ENCODE peak calls at places on chromosomes 3 and 15, in six cellular contexts. A, Z, J, W, M and Q are unnamed samples.

GRCh38 chr3:780505-780904 is 312.3 kb upstream of the CNTN6 start:
- DNase-seq in A (no peak), Z (no peak), J (no peak), W (no peak), M (no peak), Q (no peak)

GRCh38 chr3:196409409-196409808 is 22.8 kb downstream of the UBXN7 start:
- DNase-seq in A (no peak), Z (no peak), J (peak), W (no peak), M (no peak), Q (no peak)

GRCh38 chr15:40082195-40082868 is 26.3 kb downstream of the BMF start:
- DNase-seq in A (peak), Z (no peak), J (no peak), W (no peak), M (no peak), Q (no peak)

GRCh38 chr3:75329713-75330112 is 334.4 kb upstream of the FRG2C start:
- DNase-seq in A (no peak), Z (peak), J (no peak), W (no peak), M (no peak), Q (no peak)

GRCh38 chr3:157624801-157625200 is 121.6 kb upstream of the VEPH1 start:
- DNase-seq in A (no peak), Z (no peak), J (no peak), W (no peak), M (no peak), Q (no peak)

GRCh38 chr3:37569991-37570390 is 291.7 kb upstream of the CTDSPL start:
- DNase-seq in A (no peak), Z (no peak), J (no peak), W (no peak), M (no peak), Q (no peak)

GRCh38 chr15:67824900-67825879 is at the start of gene SKOR1:
- DNase-seq in A (no peak), Z (no peak), J (peak), W (peak), M (no peak), Q (no peak)

GRCh38 chr3:133390715-133391114 is 9.1 kb upstream of the BFSP2 start:
- DNase-seq in A (no peak), Z (no peak), J (no peak), W (no peak), M (no peak), Q (no peak)

GRCh38 chr3:125059488-125060245 is 3.9 kb upstream of the HEG1 start:
- DNase-seq in A (peak), Z (peak), J (no peak), W (no peak), M (no peak), Q (no peak)

GRCh38 chr3:120454076-120454689 is 3.4 kb upstream of the FSTL1 start:
- DNase-seq in A (no peak), Z (no peak), J (no peak), W (no peak), M (no peak), Q (no peak)

GRCh38 chr3:189298469-189299375 is 127.0 kb downstream of the TPRG1 start:
- DNase-seq in A (no peak), Z (no peak), J (no peak), W (no peak), M (no peak), Q (no peak)

GRCh38 chr3:22759636-22760310 is 443.4 kb upstream of the UBE2E2 start:
- DNase-seq in A (no peak), Z (no peak), J (no peak), W (no peak), M (no peak), Q (no peak)

GRCh38 chr3:49199244-49199899 is 28.0 kb downstream of the KLHDC8B start:
- DNase-seq in A (no peak), Z (no peak), J (no peak), W (no peak), M (no peak), Q (no peak)

GRCh38 chr15:82647835-82648256 is 683 bp upstream of the CPEB1 start:
- DNase-seq in A (no peak), Z (no peak), J (peak), W (no peak), M (no peak), Q (no peak)

GRCh38 chr15:90191795-90192494 is 9.2 kb upstream of the SEMA4B start:
- DNase-seq in A (peak), Z (peak), J (peak), W (peak), M (peak), Q (peak)

GRCh38 chr3:195446359-195446758 is 3.5 kb upstream of the ACAP2 start:
- DNase-seq in A (peak), Z (no peak), J (no peak), W (no peak), M (no peak), Q (no peak)

GRCh38 chr3:184654375-184654774 is 57.5 kb downstream of the MAGEF1 start:
- DNase-seq in A (no peak), Z (no peak), J (no peak), W (no peak), M (no peak), Q (no peak)

GRCh38 chr3:98223907-98224672 is 40.0 kb upstream of the OR5H6 start:
- DNase-seq in A (no peak), Z (no peak), J (no peak), W (no peak), M (no peak), Q (no peak)

GRCh38 chr3:45786801-45787495 is 9.4 kb downstream of the SLC6A20 start:
- DNase-seq in A (no peak), Z (no peak), J (no peak), W (no peak), M (no peak), Q (no peak)

GRCh38 chr15:77862651-77863104 is 214.8 kb downstream of the TBC1D2B start:
- DNase-seq in A (no peak), Z (no peak), J (no peak), W (no peak), M (no peak), Q (no peak)

GRCh38 chr3:42179110-42179725 is 86.8 kb downstream of the CCK start:
- DNase-seq in A (peak), Z (no peak), J (no peak), W (no peak), M (no peak), Q (no peak)

GRCh38 chr3:18443670-18444596 is 18.8 kb upstream of the SATB1 start:
- DNase-seq in A (no peak), Z (no peak), J (peak), W (peak), M (no peak), Q (no peak)

GRCh38 chr3:27326211-27326948 is 42.8 kb downstream of the NEK10 start:
- DNase-seq in A (no peak), Z (no peak), J (no peak), W (no peak), M (no peak), Q (no peak)

GRCh38 chr3:61357902-61358301 is 106.7 kb upstream of the FHIT start:
- DNase-seq in A (no peak), Z (no peak), J (no peak), W (no peak), M (no peak), Q (no peak)

GRCh38 chr3:63519426-63519825 is 133.0 kb upstream of the SNTN start:
- DNase-seq in A (no peak), Z (no peak), J (no peak), W (no peak), M (no peak), Q (no peak)

GRCh38 chr15:48175126-48175525 is 3.0 kb downstream of the MYEF2 start:
- DNase-seq in A (no peak), Z (no peak), J (no peak), W (no peak), M (no peak), Q (no peak)

GRCh38 chr3:49924683-49925082 is 4.9 kb downstream of the MON1A start:
- DNase-seq in A (no peak), Z (no peak), J (no peak), W (no peak), M (no peak), Q (no peak)

GRCh38 chr15:80494311-80494710 is 90.1 kb downstream of the ARNT2 start:
- DNase-seq in A (no peak), Z (no peak), J (no peak), W (no peak), M (no peak), Q (no peak)

GRCh38 chr3:59775106-59775505 is 725.3 kb upstream of the CFAP20DC start:
- DNase-seq in A (no peak), Z (no peak), J (no peak), W (no peak), M (no peak), Q (no peak)

GRCh38 chr3:72336821-72337479 is 511.3 kb downstream of the SHQ1 start:
- DNase-seq in A (peak), Z (peak), J (peak), W (no peak), M (peak), Q (no peak)

GRCh38 chr3:16761576-16761975 is 123.2 kb upstream of the PLCL2 start:
- DNase-seq in A (no peak), Z (no peak), J (no peak), W (no peak), M (no peak), Q (no peak)

GRCh38 chr3:8301977-8302589 is 199.5 kb upstream of the LMCD1 start:
- DNase-seq in A (peak), Z (no peak), J (peak), W (peak), M (no peak), Q (peak)

GRCh38 chr3:13494463-13495350 is 14.6 kb downstream of the HDAC11 start:
- DNase-seq in A (no peak), Z (no peak), J (no peak), W (peak), M (peak), Q (no peak)

GRCh38 chr15:85758655-85758978 is 36.1 kb downstream of the KLHL25 start:
- DNase-seq in A (no peak), Z (no peak), J (no peak), W (no peak), M (no peak), Q (no peak)

GRCh38 chr15:33587773-33588172 is 277.0 kb downstream of the RYR3 start:
- DNase-seq in A (no peak), Z (no peak), J (no peak), W (no peak), M (no peak), Q (no peak)

GRCh38 chr3:82940124-82940523 is 1178.7 kb upstream of the GBE1 start:
- DNase-seq in A (no peak), Z (no peak), J (no peak), W (no peak), M (no peak), Q (no peak)

GRCh38 chr3:176848431-176849214 is 348.7 kb downstream of the TBL1XR1 start:
- DNase-seq in A (no peak), Z (no peak), J (no peak), W (no peak), M (no peak), Q (no peak)